ENCODE peak calls at places on chromosomes 7 and 10, in seven cellular contexts. X, Q, E, H, G, S and Z are unnamed samples.

GRCh38 chr10:26832960-26833359 is 27.8 kb downstream of the ABI1 start:
- DNase-seq in X (no peak), S (no peak), H (no peak), G (no peak), Q (no peak), E (no peak), Z (no peak)

GRCh38 chr7:159013181-159013690 is 131.4 kb downstream of the VIPR2 start:
- DNase-seq in H (no peak), Q (no peak), X (no peak), G (no peak), E (peak), S (no peak), Z (no peak)

GRCh38 chr10:49435225-49435624 is 39.3 kb upstream of the DRGX start:
- DNase-seq in Q (no peak), G (no peak), S (no peak), X (no peak), H (no peak), E (no peak), Z (no peak)

GRCh38 chr10:120485946-120486345 is 28.9 kb downstream of the PLPP4 start:
- DNase-seq in X (no peak), G (no peak), E (no peak), S (no peak), H (no peak), Q (no peak), Z (no peak)

GRCh38 chr7:98674461-98674860 is 57.4 kb downstream of the NPTX2 start:
- DNase-seq in X (no peak), E (no peak), S (no peak), Q (no peak), G (no peak), H (no peak), Z (no peak)

GRCh38 chr7:142606081-142606480 is 143.2 kb upstream of the PRSS1 start:
- DNase-seq in X (no peak), E (no peak), H (no peak), S (no peak), Q (no peak), G (no peak), Z (no peak)

GRCh38 chr7:117737882-117738281 is 135.4 kb downstream of the CTTNBP2 start:
- DNase-seq in H (no peak), G (no peak), S (no peak), X (no peak), Q (no peak), E (no peak), Z (no peak)

GRCh38 chr7:140402178-140402835 is 1.6 kb upstream of the RAB19 start:
- DNase-seq in H (no peak), E (no peak), G (no peak), X (no peak), Q (no peak), S (no peak), Z (no peak)

GRCh38 chr10:2137549-2138174 is 400.3 kb upstream of the ADARB2 start:
- DNase-seq in X (no peak), G (no peak), H (no peak), S (peak), Q (peak), E (no peak), Z (no peak)

GRCh38 chr7:148905093-148905666 is 21.1 kb upstream of the EZH2 start:
- DNase-seq in X (no peak), Q (peak), E (no peak), G (no peak), S (no peak), H (no peak), Z (no peak)

GRCh38 chr10:131402771-131403723 is 91.5 kb upstream of the TCERG1L start:
- DNase-seq in Q (no peak), X (no peak), E (no peak), G (no peak), S (no peak), H (no peak), Z (no peak)

GRCh38 chr7:41967156-41967555 is 264.3 kb upstream of the INHBA start:
- DNase-seq in H (no peak), G (no peak), X (no peak), Q (no peak), E (no peak), S (no peak), Z (no peak)

GRCh38 chr10:59678884-59679301 is 30.8 kb downstream of the SLC16A9 start:
- DNase-seq in E (no peak), Q (no peak), S (no peak), X (no peak), H (no peak), G (no peak), Z (no peak)

GRCh38 chr7:118642396-118642795 is 417.9 kb downstream of the ANKRD7 start:
- DNase-seq in Q (no peak), X (no peak), H (no peak), E (no peak), S (no peak), G (no peak), Z (no peak)

GRCh38 chr7:106618480-106618879 is 42.5 kb downstream of the CCDC71L start:
- DNase-seq in H (no peak), S (no peak), G (no peak), X (no peak), Q (no peak), E (no peak), Z (no peak)

GRCh38 chr10:96272986-96273280 is 1.6 kb upstream of the BLNK start:
- DNase-seq in S (no peak), Q (no peak), G (no peak), E (no peak), X (no peak), H (no peak), Z (no peak)

GRCh38 chr7:24778543-24779282 is 21.4 kb upstream of the GSDME start:
- DNase-seq in X (no peak), G (peak), H (no peak), E (peak), S (no peak), Q (no peak), Z (peak)

GRCh38 chr10:33086100-33086499 is 128.1 kb upstream of the ITGB1 start:
- DNase-seq in Q (no peak), X (no peak), E (no peak), S (no peak), G (no peak), H (no peak), Z (no peak)

GRCh38 chr10:121928528-121928884 is 675 bp upstream of the ATE1 start:
- DNase-seq in H (peak), S (peak), G (no peak), X (no peak), E (no peak), Q (no peak), Z (no peak)

GRCh38 chr7:131578602-131579001 is 22.2 kb upstream of the PODXL start:
- DNase-seq in G (no peak), S (no peak), X (no peak), Q (no peak), E (no peak), H (no peak), Z (no peak)

GRCh38 chr10:60757422-60757895 is 20.8 kb upstream of the CDK1 start:
- DNase-seq in Q (peak), H (no peak), S (no peak), X (no peak), G (no peak), E (no peak), Z (no peak)

GRCh38 chr7:65554-65953 is 126.8 kb upstream of the FAM20C start:
- DNase-seq in X (no peak), E (peak), S (no peak), Q (no peak), H (no peak), G (peak), Z (no peak)

GRCh38 chr10:93379366-93380042 is 102.6 kb downstream of the MYOF start:
- DNase-seq in G (no peak), E (no peak), X (no peak), S (no peak), Q (no peak), H (no peak), Z (no peak)

GRCh38 chr10:86958831-86959736 is 685 bp downstream of the SNCG start:
- DNase-seq in E (peak), S (peak), H (peak), G (peak), X (no peak), Q (peak), Z (no peak)

GRCh38 chr10:129531195-129531968 is 64.3 kb downstream of the MGMT start:
- DNase-seq in S (no peak), Q (no peak), H (no peak), X (no peak), E (peak), G (no peak), Z (no peak)

GRCh38 chr7:87920578-87920977 is 13.5 kb upstream of the ADAM22 start:
- DNase-seq in X (no peak), E (no peak), S (no peak), G (no peak), Q (no peak), H (no peak), Z (no peak)